ENCODE peak calls at places on chromosome 19, in nine cellular contexts. H is stimulated activated CD8-positive, alpha-beta memory T cell treated with anti-CD3 and anti-CD28 coated beads, Interleukin-4, amount 100 ng/mL, for 24 hours; I is aorta; Q is thyroid gland; N is NCI-H1048; U is WERI-Rb-1; A is stimulated activated CD4-positive, alpha-beta T cell treated with anti-CD3 and anti-CD28 coated beads, Interleukin-1b, Interleukin-23, amount 100 ng/mL, for 24 hours; M is NCI-H1417; V is AG09309. K is an unnamed sample.

GRCh38 chr19:35718345-35719041 is 690 bp downstream of the KMT2B start:
- DNase-seq in H (peak; percentile 53), I (peak; percentile 85), Q (peak; percentile 56), N (no peak), U (no peak), A (no peak), M (no peak), V (no peak), K (no peak)

GRCh38 chr19:34096020-34096915 is 76.0 kb upstream of the LSM14A start:
- DNase-seq in H (no peak), I (no peak), Q (no peak), N (peak; percentile 9), U (peak; percentile 34), A (no peak), M (peak; percentile 33), V (no peak), K (peak; percentile 41)

GRCh38 chr19:20422216-20422615 is 143.4 kb downstream of the ZNF737 start:
- DNase-seq in H (no peak), I (no peak), Q (no peak), N (no peak), U (peak; percentile 46), A (no peak), M (no peak), V (no peak), K (no peak)

GRCh38 chr19:4061178-4061682 is 5.5 kb downstream of the ZBTB7A start:
- DNase-seq in H (no peak), I (peak; percentile 95), Q (peak; percentile 89), N (no peak), U (no peak), A (no peak), M (no peak), V (no peak), K (peak; percentile 65)

GRCh38 chr19:18612051-18612771 is 459 bp upstream of the TMEM59L start:
- DNase-seq in H (no peak), I (no peak), Q (no peak), N (no peak), U (no peak), A (no peak), M (no peak), V (no peak), K (no peak)

GRCh38 chr19:3982701-3983541 is 2.3 kb downstream of the EEF2 start:
- DNase-seq in H (no peak), I (no peak), Q (no peak), N (no peak), U (no peak), A (no peak), M (no peak), V (no peak), K (peak; percentile 41)

GRCh38 chr19:30807263-30807662 is 435.1 kb downstream of the ZNF536 start:
- DNase-seq in H (no peak), I (no peak), Q (no peak), N (no peak), U (no peak), A (no peak), M (no peak), V (no peak), K (no peak)

GRCh38 chr19:38898788-38899446 is 501 bp downstream of the SIRT2 start:
- DNase-seq in H (peak; percentile 15), I (no peak), Q (peak; percentile 40), N (no peak), U (no peak), A (no peak), M (no peak), V (no peak), K (no peak)

GRCh38 chr19:8243146-8243545 is 34.0 kb downstream of the CERS4 start:
- DNase-seq in H (no peak), I (no peak), Q (no peak), N (no peak), U (no peak), A (no peak), M (no peak), V (no peak), K (no peak)

GRCh38 chr19:13004273-13004672 is 9.0 kb downstream of the NFIX start:
- DNase-seq in H (no peak), I (no peak), Q (no peak), N (no peak), U (no peak), A (no peak), M (no peak), V (no peak), K (no peak)

GRCh38 chr19:18995804-18996241 is 37.5 kb downstream of the SUGP2 start:
- DNase-seq in H (no peak), I (peak; percentile 81), Q (peak; percentile 55), N (no peak), U (peak; percentile 81), A (no peak), M (peak; percentile 2), V (peak; percentile 62), K (peak; percentile 57)

GRCh38 chr19:30882411-30883005 is 466.7 kb downstream of the TSHZ3 start:
- DNase-seq in H (no peak), I (no peak), Q (no peak), N (no peak), U (peak; percentile 60), A (no peak), M (no peak), V (no peak), K (no peak)

GRCh38 chr19:35292421-35292820 is 460 bp downstream of the MAG start:
- DNase-seq in H (no peak), I (no peak), Q (no peak), N (no peak), U (no peak), A (no peak), M (no peak), V (no peak), K (no peak)

GRCh38 chr19:47518139-47518538 is 3.3 kb upstream of the NAPA start:
- DNase-seq in H (peak; percentile 59), I (no peak), Q (no peak), N (no peak), U (no peak), A (no peak), M (no peak), V (no peak), K (no peak)

GRCh38 chr19:40811478-40812341 is 12.7 kb downstream of the EGLN2 start:
- DNase-seq in H (no peak), I (peak; percentile 74), Q (no peak), N (no peak), U (no peak), A (no peak), M (no peak), V (no peak), K (no peak)

GRCh38 chr19:19385900-19386339 is 19.6 kb upstream of the GATAD2A start:
- DNase-seq in H (no peak), I (peak; percentile 85), Q (no peak), N (no peak), U (no peak), A (no peak), M (no peak), V (no peak), K (no peak)

GRCh38 chr19:38529610-38530009 is 88.1 kb downstream of the MAP4K1 start:
- DNase-seq in H (no peak), I (no peak), Q (no peak), N (no peak), U (peak; percentile 79), A (no peak), M (no peak), V (no peak), K (no peak)

GRCh38 chr19:4120531-4120930 is 3.4 kb downstream of the MAP2K2 start:
- DNase-seq in H (no peak), I (no peak), Q (no peak), N (no peak), U (no peak), A (no peak), M (no peak), V (no peak), K (no peak)

GRCh38 chr19:11268783-11269267 is 6.5 kb upstream of the DOCK6 start:
- DNase-seq in H (no peak), I (no peak), Q (peak; percentile 75), N (no peak), U (no peak), A (no peak), M (no peak), V (no peak), K (peak; percentile 60)

GRCh38 chr19:42122691-42123607 is 9.3 kb downstream of the POU2F2 start:
- DNase-seq in H (peak; percentile 57), I (no peak), Q (no peak), N (no peak), U (no peak), A (no peak), M (no peak), V (no peak), K (no peak)

GRCh38 chr19:591099-591958 is 1.6 kb downstream of the HCN2 start:
- DNase-seq in H (no peak), I (no peak), Q (no peak), N (peak; percentile 15), U (no peak), A (no peak), M (no peak), V (no peak), K (no peak)

GRCh38 chr19:37303591-37304171 is 67.2 kb upstream of the ZNF527 start:
- DNase-seq in H (no peak), I (peak; percentile 75), Q (no peak), N (no peak), U (no peak), A (no peak), M (no peak), V (no peak), K (no peak)

GRCh38 chr19:50384685-50385535 is 763 bp downstream of the POLD1 start:
- DNase-seq in H (no peak), I (no peak), Q (no peak), N (no peak), U (no peak), A (no peak), M (no peak), V (no peak), K (no peak)

GRCh38 chr19:10086032-10086903 is at the start of gene SHFL:
- DNase-seq in H (peak; percentile 67), I (peak; percentile 91), Q (peak; percentile 72), N (no peak), U (peak; percentile 24), A (no peak), M (no peak), V (no peak), K (peak; percentile 40)

GRCh38 chr19:4375620-4376228 is 24.6 kb downstream of the SH3GL1 start:
- DNase-seq in H (no peak), I (peak; percentile 88), Q (no peak), N (no peak), U (peak; percentile 50), A (no peak), M (no peak), V (peak; percentile 49), K (peak; percentile 51)